ENCODE peak calls at places on chromosome 11, in ten cellular contexts. Z is HCT116, Q is right lobe of liver, D is tibial nerve, O is esophagus squamous epithelium, B is adrenal gland, Y is A549, U is endothelial cell of umbilical vein, E is IMR-90, X is ovary. J is an unnamed sample.

GRCh38 chr11:100525635-100526034 is 161.5 kb upstream of the ARHGAP42 start:
- DNase-seq in Z (peak), Q (no peak), D (no peak), O (no peak), B (no peak), Y (no peak), U (no peak), E (no peak), X (no peak), J (no peak)

GRCh38 chr11:134643519-134644042 is 231.5 kb upstream of the B3GAT1 start:
- DNase-seq in Z (no peak), Q (no peak), D (no peak), O (no peak), B (no peak), Y (no peak), U (no peak), E (no peak), X (no peak), J (no peak)

GRCh38 chr11:110737591-110737990 is 25.4 kb upstream of the ARHGAP20 start:
- DNase-seq in Z (no peak), Q (no peak), D (no peak), O (no peak), B (no peak), Y (no peak), U (no peak), E (no peak), X (no peak), J (no peak)

GRCh38 chr11:64400096-64400495 is 41.1 kb downstream of the RPS6KA4 start:
- DNase-seq in Z (no peak), Q (no peak), D (no peak), O (no peak), B (peak), Y (no peak), U (no peak), E (no peak), X (no peak), J (no peak)

GRCh38 chr11:128473631-128474030 is 113.7 kb downstream of the ETS1 start:
- DNase-seq in Z (no peak), Q (no peak), D (no peak), O (no peak), B (no peak), Y (no peak), U (no peak), E (no peak), X (no peak), J (no peak)

GRCh38 chr11:10564692-10565318 is 3.7 kb downstream of the LYVE1 start:
- DNase-seq in Z (no peak), Q (no peak), D (no peak), O (no peak), B (peak), Y (no peak), U (peak), E (no peak), X (no peak), J (no peak)

GRCh38 chr11:119759324-119759723 is 30.3 kb upstream of the NECTIN1 start:
- DNase-seq in Z (peak), Q (no peak), D (no peak), O (no peak), B (no peak), Y (no peak), U (no peak), E (peak), X (no peak), J (no peak)

GRCh38 chr11:8671242-8671641 is 11.2 kb downstream of the TRIM66 start:
- DNase-seq in Z (no peak), Q (no peak), D (peak), O (no peak), B (peak), Y (no peak), U (peak), E (peak), X (peak), J (no peak)

GRCh38 chr11:114250993-114251796 is 45.0 kb upstream of the NNMT start:
- DNase-seq in Z (no peak), Q (no peak), D (peak), O (no peak), B (no peak), Y (no peak), U (no peak), E (no peak), X (peak), J (no peak)

GRCh38 chr11:114522818-114523217 is 36.9 kb downstream of the NXPE1 start:
- DNase-seq in Z (no peak), Q (no peak), D (no peak), O (no peak), B (no peak), Y (no peak), U (no peak), E (no peak), X (no peak), J (no peak)

GRCh38 chr11:2268911-2269600 is 1.3 kb downstream of the ASCL2 start:
- DNase-seq in Z (no peak), Q (peak), D (peak), O (no peak), B (peak), Y (no peak), U (no peak), E (no peak), X (peak), J (peak)

GRCh38 chr11:18581825-18582224 is 6.7 kb downstream of the UEVLD start:
- DNase-seq in Z (no peak), Q (no peak), D (no peak), O (no peak), B (no peak), Y (no peak), U (no peak), E (no peak), X (no peak), J (no peak)

GRCh38 chr11:106464728-106465127 is 387.3 kb downstream of the AASDHPPT start:
- DNase-seq in Z (no peak), Q (no peak), D (no peak), O (no peak), B (no peak), Y (no peak), U (no peak), E (no peak), X (no peak), J (no peak)

GRCh38 chr11:14308114-14308896 is 50.7 kb downstream of the RRAS2 start:
- DNase-seq in Z (peak), Q (no peak), D (no peak), O (no peak), B (peak), Y (peak), U (peak), E (peak), X (no peak), J (no peak)

GRCh38 chr11:116787786-116788486 is at the start of gene ZPR1:
- DNase-seq in Z (peak), Q (peak), D (peak), O (peak), B (peak), Y (peak), U (peak), E (peak), X (peak), J (peak)
- TF ChIP-seq POLR2A in Z (no peak), Q (peak), D (peak), O (peak), B (peak), Y (peak), U (peak), E (peak), X (peak), J (peak)

GRCh38 chr11:55970935-55971334 is 1.2 kb upstream of the OR10AG1 start:
- DNase-seq in Z (no peak), Q (no peak), D (no peak), O (no peak), B (no peak), Y (no peak), U (no peak), E (no peak), X (no peak), J (no peak)
- H3K27ac ChIP-seq in Z (no peak), Q (no peak), D (no peak), O (no peak), B (no peak), Y (no peak), U (no peak), E (no peak), X (no peak), J (no peak)

DNA sequence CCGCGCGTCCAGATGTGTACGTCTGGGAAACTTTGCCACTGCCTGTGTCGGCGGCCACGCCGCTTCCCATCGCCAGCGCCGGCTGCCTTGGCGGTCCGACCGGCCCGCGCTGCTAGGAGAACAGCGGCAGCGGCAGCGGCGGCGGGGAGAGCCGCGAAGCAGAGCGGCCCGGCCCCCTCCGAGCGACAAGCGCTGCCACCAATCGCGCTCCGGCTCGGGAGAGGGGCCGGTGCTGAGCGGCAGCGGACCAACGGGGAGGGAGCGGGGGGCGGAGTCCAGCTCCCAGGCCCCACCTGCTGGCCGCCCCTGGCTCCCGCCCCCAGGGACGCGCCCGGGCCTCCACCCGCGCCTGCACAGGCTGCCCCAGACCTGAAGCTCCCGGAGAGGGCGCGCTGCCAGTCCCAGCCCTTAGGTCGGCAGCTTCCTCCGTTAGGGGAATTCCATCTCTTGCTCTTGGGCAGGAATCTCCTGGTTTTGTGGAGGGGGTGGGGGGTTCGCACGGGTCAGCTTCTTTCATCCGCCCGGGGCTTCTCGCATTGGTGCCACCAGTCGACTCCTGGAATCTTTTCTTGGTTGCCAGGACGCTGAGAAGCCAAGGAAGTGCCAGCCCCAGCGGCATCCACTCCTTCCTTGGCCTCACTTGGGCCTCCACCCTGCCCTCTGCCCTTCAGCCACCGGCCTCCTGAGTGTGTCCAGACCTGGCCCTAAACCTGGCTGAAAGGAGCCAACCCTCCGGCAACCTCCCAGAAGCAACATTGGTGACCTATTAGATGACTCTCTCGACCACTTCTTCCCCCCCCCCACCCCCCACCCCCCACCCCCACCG is at the start of gene GALNT18:
- DNase-seq in Z (peak), Q (peak), D (peak), O (no peak), B (peak), Y (peak), U (peak), E (peak), X (peak), J (peak)
- TF ChIP-seq POLR2A in Z (peak), Q (peak), D (peak), O (peak), B (peak), Y (peak), U (no peak), E (peak), X (no peak), J (no peak)

DNA sequence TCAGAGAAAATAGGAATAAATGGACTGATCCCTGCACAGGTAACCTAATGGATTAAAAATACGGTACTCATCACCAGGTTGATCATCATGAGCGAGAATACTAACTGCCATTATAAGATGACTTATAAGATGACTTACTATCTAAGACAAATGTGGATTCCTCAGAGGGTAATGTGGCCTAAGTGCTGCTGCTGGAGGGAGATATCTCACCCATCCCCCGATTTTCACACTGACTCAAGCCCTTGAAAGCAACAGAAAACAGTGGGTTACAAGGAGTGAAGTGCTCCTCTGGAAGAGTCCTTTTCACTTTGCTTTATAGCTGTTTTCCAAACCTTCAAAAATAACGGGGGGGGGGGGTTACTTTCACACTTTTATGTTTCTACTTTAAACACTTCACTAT is 920 bp downstream of the TMEM218 start:
- DNase-seq in Z (no peak), Q (no peak), D (no peak), O (no peak), B (no peak), Y (no peak), U (no peak), E (no peak), X (no peak), J (no peak)
- H3K27ac ChIP-seq in Z (no peak), Q (no peak), D (no peak), O (peak), B (no peak), Y (peak), U (no peak), E (no peak), X (no peak), J (no peak)

DNA sequence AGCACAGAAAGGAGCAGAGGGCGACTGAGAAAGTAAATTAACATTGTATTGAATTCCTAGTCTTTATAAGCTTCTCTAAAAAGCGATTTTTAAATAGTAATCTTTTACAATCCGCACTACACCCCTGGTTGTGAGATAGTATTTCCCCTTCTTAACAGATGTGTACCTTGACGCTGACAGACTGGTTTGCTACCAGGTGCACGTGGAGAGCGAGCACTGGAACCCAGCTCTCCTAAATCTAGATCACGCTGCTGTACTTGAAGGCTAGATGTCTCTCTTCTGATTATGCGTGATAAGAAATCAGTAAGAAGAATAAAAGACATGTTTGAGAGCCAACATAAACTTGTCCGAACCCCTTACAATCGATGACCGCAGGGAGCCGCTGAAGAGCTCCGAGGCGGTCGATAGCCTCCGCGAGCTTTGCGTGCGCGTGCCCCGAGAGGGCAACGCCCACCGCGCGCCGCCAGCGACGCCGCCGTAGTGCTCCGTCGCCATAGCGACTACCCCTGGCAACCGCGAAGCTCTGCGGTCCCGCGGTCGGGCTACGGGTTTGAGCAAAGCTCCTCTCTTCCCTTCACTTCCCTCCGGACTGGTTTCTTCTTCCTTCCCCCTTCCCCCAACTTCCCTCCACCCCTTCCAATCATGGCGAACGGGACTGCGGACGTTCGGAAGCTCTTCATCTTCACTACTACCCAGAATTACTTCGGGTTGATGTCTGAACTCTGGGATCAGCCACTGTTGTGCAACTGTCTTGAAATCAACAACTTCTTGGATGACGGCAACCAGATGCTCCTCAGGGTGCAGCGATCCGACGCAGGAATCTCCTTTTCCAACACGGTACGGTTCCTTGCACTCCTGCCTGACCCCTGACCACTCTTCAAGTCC is at the start of gene DYNC2H1:
- DNase-seq in Z (peak), Q (peak), D (peak), O (peak), B (peak), Y (peak), U (peak), E (peak), X (peak), J (peak)
- TF ChIP-seq POLR2A in Z (no peak), Q (no peak), D (no peak), O (no peak), B (peak), Y (peak), U (peak), E (no peak), X (peak), J (no peak)

GRCh38 chr11:116537121-116537520 is 235.7 kb downstream of the BUD13 start:
- DNase-seq in Z (no peak), Q (peak), D (no peak), O (no peak), B (no peak), Y (no peak), U (no peak), E (no peak), X (no peak), J (no peak)
- H3K27ac ChIP-seq in Z (no peak), Q (no peak), D (no peak), O (no peak), B (no peak), Y (no peak), U (no peak), E (no peak), X (no peak), J (no peak)

GRCh38 chr11:61963282-61964057 is 4.0 kb downstream of the FTH1 start:
- DNase-seq in Z (no peak), Q (peak), D (peak), O (no peak), B (peak), Y (no peak), U (peak), E (peak), X (peak), J (no peak)
- TF ChIP-seq POLR2A in Z (peak), Q (peak), D (no peak), O (peak), B (peak), Y (peak), U (peak), E (peak), X (peak), J (peak)

DNA sequence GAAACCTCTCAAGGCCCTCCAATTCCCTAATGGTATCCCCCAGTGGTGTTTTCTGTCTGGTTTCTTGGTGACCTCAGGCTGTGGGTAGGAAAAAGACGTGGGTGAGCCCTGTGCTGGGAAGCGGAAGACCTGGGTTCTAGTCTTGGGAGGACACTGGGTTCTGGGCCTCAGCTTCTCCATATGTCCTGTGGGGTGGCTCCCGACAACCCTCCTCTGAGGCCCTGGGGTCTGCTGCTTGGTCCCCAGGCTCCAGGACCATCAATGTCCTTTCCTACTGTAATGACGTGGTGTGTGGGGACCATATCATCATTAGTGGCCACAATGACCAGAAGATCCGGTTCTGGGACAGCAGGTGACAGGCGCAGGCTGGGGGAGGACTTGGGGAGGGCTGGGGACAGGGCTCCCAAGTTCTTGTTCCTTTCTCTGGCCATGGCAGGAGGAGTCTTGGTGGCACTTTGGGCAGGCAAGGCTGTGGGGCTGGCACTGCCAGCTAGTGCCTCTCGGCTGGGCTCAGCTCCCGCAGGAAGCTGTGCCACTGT is 12.8 kb downstream of the ATG16L2 start:
- DNase-seq in Z (no peak), Q (no peak), D (no peak), O (no peak), B (no peak), Y (no peak), U (no peak), E (no peak), X (no peak), J (no peak)
- H3K27ac ChIP-seq in Z (no peak), Q (no peak), D (no peak), O (no peak), B (peak), Y (no peak), U (no peak), E (no peak), X (no peak), J (no peak)

J was measured in breast epithelium.